ENCODE peak calls at places on chromosomes 16 and 17, in four cellular contexts. H is ovary, P is tibial nerve, F is right lobe of liver. N is an unnamed sample.

GRCh38 chr16:22970191-22970845 is 156.4 kb downstream of the HS3ST2 start:
- DNase-seq in H (no peak), P (no peak), F (no peak), N (no peak)

GRCh38 chr16:66007717-66008116 is 358.8 kb upstream of the CDH5 start:
- DNase-seq in H (no peak), P (no peak), F (no peak), N (no peak)

GRCh38 chr17:82495844-82496528 is 23.5 kb upstream of the FOXK2 start:
- DNase-seq in H (no peak), P (no peak), F (no peak), N (no peak)

GRCh38 chr17:75418523-75419050 is 13.1 kb upstream of the GRB2 start:
- DNase-seq in H (no peak), P (no peak), F (no peak), N (no peak)

GRCh38 chr17:80927791-80928216 is 63.8 kb upstream of the CHMP6 start:
- DNase-seq in H (no peak), P (no peak), F (peak), N (no peak)

GRCh38 chr16:24539850-24540484 is 601 bp downstream of the RBBP6 start:
- DNase-seq in H (peak), P (no peak), F (peak), N (peak)

GRCh38 chr16:9816644-9817043 is 365.6 kb downstream of the GRIN2A start:
- DNase-seq in H (no peak), P (no peak), F (no peak), N (no peak)

GRCh38 chr16:58399718-58400633 is 7.7 kb downstream of the GINS3 start:
- DNase-seq in H (no peak), P (no peak), F (no peak), N (no peak)

GRCh38 chr16:28623172-28623711 is 13.4 kb upstream of the SULT1A1 start:
- DNase-seq in H (no peak), P (no peak), F (peak), N (peak)

GRCh38 chr16:66152841-66153525 is 213.5 kb upstream of the CDH5 start:
- DNase-seq in H (no peak), P (no peak), F (no peak), N (no peak)

GRCh38 chr17:51957746-51958145 is 200.8 kb downstream of the CA10 start:
- DNase-seq in H (no peak), P (no peak), F (no peak), N (no peak)

GRCh38 chr17:46771601-46772012 is 46.9 kb downstream of the WNT3 start:
- DNase-seq in H (no peak), P (no peak), F (no peak), N (no peak)

GRCh38 chr17:6752068-6752909 is 3.6 kb upstream of the XAF1 start:
- DNase-seq in H (peak), P (peak), F (peak), N (no peak)

GRCh38 chr17:4607773-4608187 is 23.5 kb downstream of the SMTNL2 start:
- DNase-seq in H (peak), P (peak), F (peak), N (peak)

GRCh38 chr16:86362155-86362849 is 148.0 kb upstream of the FOXF1 start:
- DNase-seq in H (no peak), P (no peak), F (no peak), N (no peak)

GRCh38 chr17:82356028-82356427 is 3.0 kb upstream of the TEX19 start:
- DNase-seq in H (no peak), P (no peak), F (no peak), N (peak)

GRCh38 chr17:75779987-75780889 is 4.4 kb upstream of the UNK start:
- DNase-seq in H (no peak), P (no peak), F (no peak), N (no peak)

GRCh38 chr16:85986931-85987749 is 88.2 kb downstream of the IRF8 start:
- DNase-seq in H (no peak), P (no peak), F (peak), N (peak)

GRCh38 chr17:61805399-61805798 is 57.9 kb downstream of the BRIP1 start:
- DNase-seq in H (no peak), P (no peak), F (no peak), N (no peak)

GRCh38 chr17:17570798-17571716 is 20.5 kb downstream of the PEMT start:
- DNase-seq in H (peak), P (no peak), F (peak), N (no peak)

GRCh38 chr17:77354721-77355455 is 214.1 kb downstream of the SEC14L1 start:
- DNase-seq in H (peak), P (no peak), F (peak), N (peak)

GRCh38 chr17:74196541-74197310 is 6.8 kb upstream of the RPL38 start:
- DNase-seq in H (no peak), P (no peak), F (no peak), N (no peak)

GRCh38 chr17:47898246-47898645 is 2.2 kb downstream of the SP2 start:
- DNase-seq in H (no peak), P (no peak), F (no peak), N (no peak)

GRCh38 chr17:57915980-57916757 is 39.0 kb downstream of the CUEDC1 start:
- DNase-seq in H (no peak), P (no peak), F (no peak), N (peak)

GRCh38 chr17:27241346-27241946 is 52.5 kb upstream of the WSB1 start:
- DNase-seq in H (no peak), P (no peak), F (no peak), N (no peak)

GRCh38 chr16:4404247-4404966 is 12.0 kb downstream of the CORO7 start:
- DNase-seq in H (peak), P (peak), F (no peak), N (peak)

GRCh38 chr17:11671151-11671550 is 72.9 kb downstream of the DNAH9 start:
- DNase-seq in H (no peak), P (no peak), F (no peak), N (no peak)

GRCh38 chr17:37478187-37478586 is 11.5 kb upstream of the DUSP14 start:
- DNase-seq in H (no peak), P (peak), F (no peak), N (no peak)

GRCh38 chr17:74160656-74161500 is 42.6 kb upstream of the RPL38 start:
- DNase-seq in H (no peak), P (no peak), F (no peak), N (no peak)

GRCh38 chr17:28057731-28058246 is 15.3 kb downstream of the NLK start:
- DNase-seq in H (no peak), P (no peak), F (no peak), N (no peak)

GRCh38 chr16:30472328-30472942 is at the start of gene ITGAL:
- DNase-seq in H (no peak), P (peak), F (peak), N (peak)

GRCh38 chr17:62955841-62956352 is 10.1 kb upstream of the TANC2 start:
- DNase-seq in H (no peak), P (no peak), F (no peak), N (no peak)

GRCh38 chr16:56600398-56600999 is 7.9 kb upstream of the MT2A start:
- DNase-seq in H (no peak), P (peak), F (no peak), N (peak)

GRCh38 chr17:81101614-81102306 is 63.5 kb upstream of the PVALEF start:
- DNase-seq in H (peak), P (peak), F (peak), N (peak)

GRCh38 chr17:77778636-77779524 is 179.6 kb upstream of the TNRC6C start:
- DNase-seq in H (no peak), P (no peak), F (no peak), N (peak)

GRCh38 chr17:3982113-3982512 is 17.9 kb upstream of the ATP2A3 start:
- DNase-seq in H (no peak), P (no peak), F (peak), N (no peak)

GRCh38 chr16:57532251-57532625 is 4.1 kb downstream of the CCDC102A start:
- DNase-seq in H (no peak), P (no peak), F (peak), N (peak)

GRCh38 chr16:53433509-53433908 is 762 bp upstream of the RBL2 start:
- DNase-seq in H (no peak), P (no peak), F (no peak), N (peak)

GRCh38 chr16:69325784-69326171 is 4.6 kb downstream of the PDF start:
- DNase-seq in H (no peak), P (no peak), F (no peak), N (no peak)
- H3K27ac ChIP-seq in H (no peak), P (no peak), F (peak), N (no peak)

GRCh38 chr17:50558091-50558490 is 2.4 kb upstream of the CACNA1G start:
- DNase-seq in H (no peak), P (no peak), F (no peak), N (no peak)

GRCh38 chr17:50557265-50558029 is 3.1 kb upstream of the CACNA1G start:
- DNase-seq in H (no peak), P (no peak), F (no peak), N (no peak)

GRCh38 chr17:50559674-50560184 is 786 bp upstream of the CACNA1G start:
- DNase-seq in H (peak), P (peak), F (no peak), N (peak)

GRCh38 chr17:50558955-50559614 is 1.4 kb upstream of the CACNA1G start:
- DNase-seq in H (no peak), P (no peak), F (no peak), N (no peak)

GRCh38 chr17:50558581-50558954 is 1.9 kb upstream of the CACNA1G start:
- DNase-seq in H (no peak), P (no peak), F (no peak), N (no peak)
- TF ChIP-seq CTCF in H (no peak), P (no peak), F (no peak), N (no peak)

GRCh38 chr17:64007838-64008282 is 9.7 kb downstream of the PRR29 start:
- DNase-seq in H (no peak), P (no peak), F (no peak), N (no peak)

GRCh38 chr17:64008346-64008745 is 10.2 kb downstream of the PRR29 start:
- DNase-seq in H (no peak), P (no peak), F (no peak), N (no peak)

GRCh38 chr17:64004903-64005733 is 7.0 kb downstream of the PRR29 start:
- DNase-seq in H (no peak), P (no peak), F (no peak), N (no peak)

GRCh38 chr17:64005734-64006167 is 7.6 kb downstream of the PRR29 start:
- DNase-seq in H (no peak), P (no peak), F (no peak), N (peak)

DNA sequence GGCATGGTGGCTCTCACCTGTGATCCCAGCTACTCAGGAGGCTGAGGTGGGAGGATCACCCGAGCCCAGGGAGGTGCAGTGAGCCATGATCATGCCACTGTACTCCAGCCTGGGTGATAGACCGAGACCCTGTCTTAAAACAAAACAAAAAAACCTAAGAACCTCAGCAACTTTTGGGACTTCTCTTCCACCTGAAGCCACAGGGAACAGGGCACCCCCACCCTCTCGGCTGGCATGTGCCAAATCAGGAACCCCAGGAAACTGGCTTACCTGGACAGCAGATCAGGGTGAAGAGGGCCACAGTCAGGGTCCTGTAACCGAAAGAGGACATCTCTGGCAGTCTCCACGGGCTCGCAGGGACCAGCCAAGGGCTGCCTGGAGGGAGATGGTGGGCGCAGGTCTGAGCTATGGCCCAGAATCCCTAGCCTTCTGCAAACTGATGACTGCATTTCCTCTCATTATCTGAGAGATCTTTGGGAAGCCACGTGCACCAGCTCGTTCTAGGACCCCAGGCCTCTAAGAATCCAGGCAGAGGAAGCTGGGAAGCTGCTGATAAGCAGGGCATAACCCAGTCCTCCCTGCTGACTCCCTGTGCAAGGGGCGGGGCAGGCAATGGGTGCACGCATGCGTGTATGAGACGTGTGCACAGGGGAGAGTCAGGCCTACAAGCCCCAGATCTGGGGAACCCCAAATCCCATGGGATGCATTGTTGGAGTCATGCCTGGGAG is 8.4 kb downstream of the PRR29 start:
- DNase-seq in H (no peak), P (no peak), F (no peak), N (no peak)
- TF ChIP-seq POLR2A in H (no peak), P (no peak), F (peak), N (no peak)

GRCh38 chr17:79919862-79920720 is 80.9 kb upstream of the CBX4 start:
- DNase-seq in H (no peak), P (no peak), F (peak), N (no peak)
- H3K27ac ChIP-seq in H (no peak), P (no peak), F (no peak), N (peak)

DNA sequence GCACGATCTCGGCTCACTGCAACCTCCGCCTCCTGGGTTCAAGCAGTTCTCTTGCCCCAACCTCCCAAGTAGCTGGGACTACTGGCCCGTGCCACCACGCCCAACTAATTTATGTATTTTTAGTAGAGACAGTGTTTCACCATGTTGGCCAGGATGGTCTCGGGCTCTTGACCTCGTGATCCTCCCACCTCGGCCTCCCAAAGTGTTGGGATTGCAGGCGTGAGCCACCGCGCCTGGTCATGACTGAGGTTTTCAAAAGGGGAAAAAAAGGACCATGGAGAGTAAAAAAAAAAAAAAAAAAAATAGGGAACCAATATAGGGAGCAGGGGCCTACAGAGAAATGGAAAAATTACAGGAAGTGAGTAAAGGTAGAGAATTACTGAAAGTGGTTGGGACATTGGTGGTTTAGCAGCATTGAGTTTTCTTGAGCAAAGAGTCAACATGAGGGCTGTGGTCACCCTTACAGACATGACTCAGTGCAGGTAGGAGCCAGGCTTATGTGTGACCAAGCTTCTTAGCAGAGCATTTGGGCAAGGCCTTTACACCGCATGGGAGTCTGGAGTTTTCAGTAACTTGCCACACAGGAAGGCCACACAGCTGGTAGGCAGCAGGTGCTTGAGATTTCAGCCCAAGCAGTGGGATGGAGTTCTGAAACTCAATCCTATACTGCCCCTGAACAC is 447.3 kb downstream of the HS3ST3B1 start:
- DNase-seq in H (no peak), P (no peak), F (no peak), N (no peak)
- TF ChIP-seq CTCF in H (no peak), P (no peak), F (no peak), N (no peak)

N was measured in body of pancreas.